ENCODE peak calls at places on chromosomes 13 and 19, in four cellular contexts. K is fibroblast of the aortic adventitia, U is fibroblast of mammary gland, F is sigmoid colon. J is an unnamed sample.

GRCh38 chr19:33392341-33393285 is 19.1 kb downstream of the CEBPG start:
- DNase-seq in K (no peak), U (no peak), F (peak; percentile 67), J (no peak)

GRCh38 chr13:43377149-43377548 is 353.8 kb downstream of the DNAJC15 start:
- DNase-seq in K (peak; percentile 87), F (peak; percentile 71), U (peak; percentile 67), J (no peak)

GRCh38 chr13:80132741-80133601 is 208.0 kb downstream of the SPRY2 start:
- DNase-seq in K (peak; percentile 74), U (peak; percentile 69), F (peak; percentile 70), J (peak; percentile 67)

GRCh38 chr19:50266896-50267295 is 62.3 kb downstream of the KCNC3 start:
- DNase-seq in U (no peak), F (no peak), K (no peak), J (no peak)

GRCh38 chr13:97018029-97018819 is 23.9 kb upstream of the OXGR1 start:
- DNase-seq in U (peak; percentile 70), F (no peak), K (peak; percentile 75), J (peak; percentile 65)

GRCh38 chr13:98738213-98738612 is 14.3 kb downstream of the SLC15A1 start:
- DNase-seq in U (no peak), K (no peak), F (no peak), J (no peak)

GRCh38 chr13:46543307-46543706 is 9.7 kb upstream of the LRCH1 start:
- DNase-seq in U (no peak), K (no peak), F (no peak), J (no peak)

GRCh38 chr13:27449081-27449603 is 1.2 kb downstream of the MTIF3 start:
- DNase-seq in U (no peak), F (no peak), K (no peak), J (no peak)

GRCh38 chr13:30145709-30146367 is 161.5 kb downstream of the KATNAL1 start:
- DNase-seq in U (no peak), K (no peak), F (no peak), J (no peak)

GRCh38 chr13:38308736-38309135 is 40.9 kb upstream of the UFM1 start:
- DNase-seq in F (no peak), U (peak; percentile 88), K (peak; percentile 26), J (peak; percentile 89)

GRCh38 chr19:2524840-2525723 is 49.2 kb downstream of the GADD45B start:
- DNase-seq in K (peak; percentile 51), U (peak; percentile 87), F (no peak), J (peak; percentile 94)

GRCh38 chr13:59157181-59157580 is 1006.5 kb downstream of the DIAPH3 start:
- DNase-seq in U (no peak), F (no peak), K (no peak), J (no peak)

GRCh38 chr19:20558011-20558410 is 7.6 kb downstream of the ZNF737 start:
- DNase-seq in K (no peak), U (no peak), F (no peak), J (no peak)

GRCh38 chr13:99465454-99465853 is 35.8 kb upstream of the TM9SF2 start:
- DNase-seq in F (no peak), K (no peak), U (no peak), J (no peak)

GRCh38 chr19:33349319-33350289 is 23.9 kb upstream of the CEBPG start:
- DNase-seq in F (no peak), U (no peak), K (no peak), J (no peak)

GRCh38 chr19:46076031-46076880 is 35.5 kb upstream of the IGFL4 start:
- DNase-seq in U (no peak), F (no peak), K (no peak), J (no peak)

GRCh38 chr19:3132971-3133792 is 2.7 kb upstream of the GNA15 start:
- DNase-seq in F (no peak), U (no peak), K (peak; percentile 7), J (peak; percentile 78)

GRCh38 chr13:67299072-67299635 is 69.0 kb upstream of the PCDH9 start:
- DNase-seq in K (peak; percentile 93), F (no peak), U (peak; percentile 95), J (peak; percentile 65)

GRCh38 chr13:44786724-44787123 is 202.5 kb downstream of the NUFIP1 start:
- DNase-seq in F (no peak), U (peak; percentile 41), K (no peak), J (no peak)

GRCh38 chr19:41426952-41427646 is at the start of gene B3GNT8:
- DNase-seq in K (peak; percentile 64), F (peak; percentile 94), U (peak; percentile 51), J (peak; percentile 86)

GRCh38 chr13:40552895-40553294 is 113.5 kb downstream of the FOXO1 start:
- DNase-seq in F (no peak), U (no peak), K (no peak), J (no peak)

GRCh38 chr19:48470856-48471255 is 1.7 kb downstream of the CYTH2 start:
- DNase-seq in K (no peak), F (no peak), U (no peak), J (no peak)

GRCh38 chr19:48470281-48470680 is 1.1 kb downstream of the CYTH2 start:
- DNase-seq in U (no peak), F (no peak), K (no peak), J (no peak)

GRCh38 chr19:48469056-48469881 is at the start of gene CYTH2:
- DNase-seq in F (peak; percentile 93), U (peak; percentile 100), K (peak; percentile 100), J (peak; percentile 100)

GRCh38 chr19:48466571-48467325 is 2.4 kb upstream of the CYTH2 start:
- DNase-seq in K (peak; percentile 68), F (no peak), U (peak; percentile 85), J (peak; percentile 93)

DNA sequence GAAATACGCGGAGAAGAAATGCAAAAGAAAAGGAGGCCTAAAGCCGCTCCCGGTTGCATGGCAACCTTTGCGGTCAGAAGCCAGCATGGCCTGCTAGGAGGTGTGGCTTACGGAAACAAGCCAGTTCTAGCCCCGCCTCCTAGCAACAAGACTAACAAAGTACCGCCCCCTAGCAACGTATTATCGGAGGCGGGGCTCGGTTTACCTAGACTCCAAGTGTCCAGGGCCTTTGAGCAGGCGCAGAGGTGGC is 438 bp upstream of the CYTH2 start:
- DNase-seq in F (peak; percentile 100), U (no peak), K (no peak), J (no peak)
- H3K4me3 ChIP-seq in F (peak overlapping the region; percentile 45), U (peak overlapping the region; percentile 48), K (peak overlapping the region; percentile 47), J (peak overlapping the region; percentile 65)

GRCh38 chr19:14435320-14436050 is 2.4 kb downstream of the PKN1 start:
- DNase-seq in U (no peak), F (no peak), K (no peak), J (no peak)

GRCh38 chr19:14434157-14434501 is 1.0 kb downstream of the PKN1 start:
- DNase-seq in F (no peak), K (no peak), U (no peak), J (peak; percentile 43)

GRCh38 chr19:14432817-14433453 is at the start of gene PKN1:
- DNase-seq in F (no peak), U (no peak), K (no peak), J (peak; percentile 75)

GRCh38 chr19:14433454-14434156 is 499 bp downstream of the PKN1 start:
- DNase-seq in K (no peak), F (no peak), U (no peak), J (peak; percentile 39)

DNA sequence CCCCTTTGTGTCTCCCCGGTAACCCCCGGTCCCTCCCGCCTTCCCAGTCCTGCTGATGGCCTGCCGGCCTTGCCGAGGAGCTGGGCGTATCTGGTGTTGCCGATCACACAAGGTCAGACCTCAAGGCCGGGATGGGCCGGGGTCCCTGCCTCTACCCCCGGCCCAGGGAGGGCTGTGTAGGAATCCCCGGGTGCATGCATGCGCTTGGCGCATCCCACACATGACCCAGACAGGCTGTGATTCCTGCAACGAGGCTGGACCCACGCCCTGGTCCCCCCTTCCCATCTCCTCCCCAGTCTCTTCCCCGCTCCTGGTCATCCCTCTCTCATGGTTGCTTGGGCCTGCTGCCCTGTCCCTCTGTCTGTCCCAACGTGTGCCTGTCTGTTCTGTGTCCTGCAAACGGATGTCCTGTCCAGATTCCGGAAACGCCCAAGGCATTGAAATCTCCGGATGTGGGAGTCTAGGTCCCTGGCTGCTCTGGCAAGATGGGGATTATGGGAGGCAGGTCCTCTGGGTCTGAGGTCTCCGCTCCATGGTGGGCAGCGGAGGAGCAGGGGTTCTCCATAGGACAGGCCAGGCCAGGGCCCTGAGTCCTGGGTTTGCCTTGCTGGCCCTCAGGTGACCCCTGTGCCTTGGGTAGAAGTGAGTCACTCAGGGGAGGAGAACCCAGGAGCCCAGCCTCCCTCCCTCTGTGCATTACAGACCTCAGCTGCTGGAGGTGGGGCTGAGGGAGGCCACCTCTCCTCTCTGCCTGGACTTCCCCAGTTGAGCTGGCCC is 1.6 kb downstream of the PKN1 start:
- DNase-seq in U (peak; percentile 86), F (peak; percentile 89), K (peak; percentile 86), J (peak; percentile 92)
- H3K4me3 ChIP-seq in U (peak overlapping the region; percentile 67), F (peak overlapping the region; percentile 93), K (peak overlapping the region; percentile 80), J (peak overlapping the region; percentile 82)

DNA sequence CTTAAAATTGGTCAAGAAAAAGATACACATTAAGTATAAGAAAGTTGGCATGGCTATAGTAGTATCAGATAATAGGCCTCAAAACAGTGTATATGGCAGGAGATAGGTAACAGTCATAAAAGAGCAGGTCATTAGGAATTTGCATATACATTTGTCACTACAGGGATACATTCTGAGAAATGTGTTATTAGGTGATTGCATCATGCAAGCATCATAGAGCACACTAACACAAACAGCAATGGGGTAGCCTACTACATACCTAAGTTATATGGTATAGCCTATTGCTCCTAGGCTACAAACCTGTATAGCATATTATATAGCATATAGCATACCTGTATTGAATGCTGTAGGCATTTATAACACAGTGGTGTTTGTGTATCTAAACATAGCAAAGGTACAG is 6.2 kb upstream of the ZNF529 start:
- DNase-seq in U (no peak), K (no peak), F (no peak), J (no peak)
- H3K4me3 ChIP-seq in U (no peak overlapping the region), K (no peak overlapping the region), F (no peak overlapping the region), J (no peak overlapping the region)

GRCh38 chr13:112970552-112971287 is 1.7 kb downstream of the MCF2L start:
- DNase-seq in U (no peak), K (no peak), F (no peak), J (no peak)

GRCh38 chr13:112968910-112969691 is at the start of gene MCF2L:
- DNase-seq in F (peak; percentile 51), U (peak; percentile 37), K (peak; percentile 23), J (peak; percentile 52)

GRCh38 chr13:112971288-112971643 is 2.3 kb downstream of the MCF2L start:
- DNase-seq in U (no peak), F (no peak), K (no peak), J (no peak)

GRCh38 chr13:112968380-112968909 is 569 bp upstream of the MCF2L start:
- DNase-seq in U (no peak), F (peak; percentile 64), K (no peak), J (no peak)

GRCh38 chr13:112969692-112970338 is 801 bp downstream of the MCF2L start:
- DNase-seq in F (peak; percentile 17), K (no peak), U (no peak), J (no peak)
- H3K4me3 ChIP-seq in F (peak overlapping the region; percentile 48), K (no peak overlapping the region), U (no peak overlapping the region), J (no peak overlapping the region)

GRCh38 chr19:47158367-47158791 is 27.7 kb downstream of the SAE1 start:
- DNase-seq in F (no peak), U (no peak), K (no peak), J (no peak)
- H3K4me3 ChIP-seq in F (no peak overlapping the region), U (no peak overlapping the region), K (no peak overlapping the region), J (no peak overlapping the region)

DNA sequence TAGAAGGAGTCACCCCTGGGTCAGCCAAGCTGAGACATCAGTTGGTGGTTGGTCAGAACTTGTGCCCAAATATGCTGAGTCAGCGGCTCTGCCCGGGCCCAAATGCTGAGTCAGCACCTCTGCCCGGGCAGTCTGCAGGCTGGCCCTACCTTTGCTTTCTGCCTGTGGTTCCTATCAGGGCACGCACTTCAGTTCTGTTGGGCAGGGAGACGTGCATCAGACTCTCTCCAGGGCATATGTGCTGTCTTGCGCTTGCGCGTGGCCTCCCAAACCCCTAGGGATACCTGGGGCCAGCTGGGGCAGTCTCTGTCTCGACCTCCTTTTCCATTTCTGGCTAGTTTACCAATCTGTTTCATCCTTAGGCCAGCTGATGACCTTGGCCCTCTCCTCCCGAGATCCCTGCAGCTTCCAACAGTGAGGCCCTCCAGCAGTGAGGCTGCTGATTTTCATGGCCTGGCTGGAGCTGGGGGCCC is 24.4 kb upstream of the LDLR start:
- DNase-seq in K (peak; percentile 15), U (peak; percentile 49), F (no peak), J (peak; percentile 54)
- H3K4me3 ChIP-seq in K (no peak overlapping the region), U (no peak overlapping the region), F (no peak overlapping the region), J (no peak overlapping the region)